ENCODE peak calls at places on chromosomes 6 and 20, in four cellular contexts. A, L, H and K are unnamed samples.

GRCh38 chr6:89073014-89073620 is 7.4 kb upstream of the PNRC1 start:
- DNase-seq in H (no peak), A (no peak), L (no peak), K (no peak)

GRCh38 chr20:39855799-39856198 is 833.2 kb downstream of the MAFB start:
- DNase-seq in A (no peak), L (no peak), H (no peak), K (no peak)

GRCh38 chr6:117290173-117290834 is 24.9 kb downstream of the VGLL2 start:
- DNase-seq in A (no peak), H (no peak), L (no peak), K (no peak)

GRCh38 chr6:7705483-7705882 is 20.4 kb upstream of the BMP6 start:
- DNase-seq in L (no peak), A (no peak), H (no peak), K (no peak)

GRCh38 chr6:106056060-106056737 is 29.9 kb upstream of the PRDM1 start:
- DNase-seq in A (no peak), H (no peak), L (no peak), K (no peak)

GRCh38 chr20:58877374-58878360 is 25.2 kb downstream of the GNAS start:
- DNase-seq in A (no peak), L (no peak), H (no peak), K (no peak)

GRCh38 chr6:170062904-170063220 is 228.0 kb downstream of the DLL1 start:
- DNase-seq in H (no peak), L (no peak), A (no peak), K (no peak)

GRCh38 chr6:87115402-87116135 is 20.7 kb upstream of the CGA start:
- DNase-seq in A (no peak), L (no peak), H (no peak), K (no peak)

GRCh38 chr20:45592574-45593189 is 13.6 kb upstream of the WFDC8 start:
- DNase-seq in L (no peak), A (peak), H (no peak), K (peak)

GRCh38 chr6:138093632-138094031 is 13.6 kb downstream of the PERP start:
- DNase-seq in A (no peak), H (no peak), L (no peak), K (no peak)

GRCh38 chr6:29748391-29749352 is 25.4 kb downstream of the HLA-F start:
- DNase-seq in H (peak), L (no peak), A (peak), K (peak)